ENCODE peak calls at places on chromosomes 11 and 22, in ten cellular contexts. Z is psoas muscle, Y is foreskin keratinocyte, J is colonic mucosa, L is nephron progenitor cell, P is GM12864, I is Calu3, X is HFFc6, H is esophagus squamous epithelium, O is transverse colon. C is an unnamed sample.

GRCh38 chr11:75566763-75567279 is 4.8 kb downstream of the SERPINH1 start:
- DNase-seq in Z (no peak), Y (no peak), J (no peak), L (no peak), P (no peak), I (no peak), X (no peak), H (no peak), O (no peak), C (no peak)

GRCh38 chr11:109037856-109038780 is 373.2 kb downstream of the DDX10 start:
- DNase-seq in Z (no peak), Y (peak; percentile 76), J (no peak), L (no peak), P (no peak), I (no peak), X (peak; percentile 83), H (no peak), O (no peak), C (peak; percentile 37)

GRCh38 chr22:44080936-44081853 is 57.1 kb downstream of the PARVB start:
- DNase-seq in Z (peak; percentile 69), Y (peak; percentile 25), J (peak; percentile 66), L (peak; percentile 81), P (peak; percentile 21), I (peak; percentile 75), X (peak; percentile 58), H (no peak), O (peak; percentile 75), C (peak; percentile 39)

GRCh38 chr11:62358273-62358672 is 21.0 kb downstream of the ASRGL1 start:
- DNase-seq in Z (no peak), Y (no peak), J (no peak), L (no peak), P (no peak), I (no peak), X (no peak), H (no peak), O (no peak), C (no peak)

GRCh38 chr11:57269580-57270021 is 32.6 kb upstream of the APLNR start:
- DNase-seq in Z (no peak), Y (no peak), J (no peak), L (no peak), P (no peak), I (no peak), X (peak; percentile 23), H (no peak), O (no peak), C (no peak)

GRCh38 chr22:35258144-35258988 is 1.1 kb downstream of the HMGXB4 start:
- DNase-seq in Z (no peak), Y (peak; percentile 22), J (peak; percentile 36), L (peak; percentile 49), P (no peak), I (peak; percentile 7), X (no peak), H (no peak), O (peak; percentile 17), C (no peak)

GRCh38 chr11:102472127-102472526 is 19.6 kb upstream of the TMEM123 start:
- DNase-seq in Z (no peak), Y (no peak), J (no peak), L (no peak), P (no peak), I (no peak), X (no peak), H (no peak), O (no peak), C (no peak)

GRCh38 chr22:45891021-45891421 is 85.9 kb downstream of the WNT7B start:
- DNase-seq in Z (peak; percentile 6), Y (no peak), J (no peak), L (no peak), P (no peak), I (no peak), X (no peak), H (no peak), O (no peak), C (no peak)

GRCh38 chr11:86571273-86571948 is 101.0 kb downstream of the ME3 start:
- DNase-seq in Z (no peak), Y (peak; percentile 35), J (peak; percentile 70), L (peak; percentile 32), P (no peak), I (peak; percentile 22), X (no peak), H (no peak), O (peak; percentile 53), C (no peak)

GRCh38 chr11:93903989-93904388 is 53.6 kb upstream of the VSTM5 start:
- DNase-seq in Z (no peak), Y (peak; percentile 23), J (no peak), L (no peak), P (no peak), I (no peak), X (no peak), H (no peak), O (no peak), C (no peak)

GRCh38 chr11:132631956-132632355 is 900.3 kb downstream of the OPCML start:
- DNase-seq in Z (no peak), Y (no peak), J (no peak), L (no peak), P (no peak), I (no peak), X (peak; percentile 7), H (no peak), O (no peak), C (no peak)

GRCh38 chr22:30045001-30045887 is 35.0 kb upstream of the HORMAD2 start:
- DNase-seq in Z (no peak), Y (no peak), J (no peak), L (no peak), P (no peak), I (no peak), X (no peak), H (no peak), O (no peak), C (no peak)

GRCh38 chr11:64742940-64743590 is 877 bp downstream of the RASGRP2 start:
- DNase-seq in Z (peak; percentile 87), Y (peak; percentile 16), J (peak; percentile 74), L (peak; percentile 75), P (no peak), I (peak; percentile 83), X (no peak), H (no peak), O (peak; percentile 80), C (no peak)

GRCh38 chr22:23383491-23384450 is 196.3 kb downstream of the IGLL1 start:
- DNase-seq in Z (no peak), Y (no peak), J (no peak), L (peak; percentile 52), P (no peak), I (no peak), X (no peak), H (no peak), O (no peak), C (no peak)

GRCh38 chr11:132685174-132685611 is 847.1 kb downstream of the OPCML start:
- DNase-seq in Z (no peak), Y (peak; percentile 47), J (no peak), L (no peak), P (no peak), I (no peak), X (peak; percentile 77), H (no peak), O (no peak), C (peak; percentile 2)

GRCh38 chr11:45791524-45791923 is 13.4 kb upstream of the SLC35C1 start:
- DNase-seq in Z (no peak), Y (no peak), J (no peak), L (no peak), P (no peak), I (no peak), X (no peak), H (no peak), O (no peak), C (no peak)

GRCh38 chr11:45313211-45313865 is 27.2 kb upstream of the SYT13 start:
- DNase-seq in Z (no peak), Y (no peak), J (no peak), L (no peak), P (no peak), I (no peak), X (no peak), H (no peak), O (no peak), C (no peak)

GRCh38 chr11:66280428-66280827 is 2.5 kb downstream of the CNIH2 start:
- DNase-seq in Z (no peak), Y (no peak), J (no peak), L (no peak), P (no peak), I (no peak), X (no peak), H (no peak), O (no peak), C (no peak)

GRCh38 chr11:76592025-76592914 is 78.3 kb downstream of the LRRC32 start:
- DNase-seq in Z (no peak), Y (no peak), J (peak; percentile 68), L (no peak), P (no peak), I (no peak), X (no peak), H (no peak), O (no peak), C (no peak)

DNA sequence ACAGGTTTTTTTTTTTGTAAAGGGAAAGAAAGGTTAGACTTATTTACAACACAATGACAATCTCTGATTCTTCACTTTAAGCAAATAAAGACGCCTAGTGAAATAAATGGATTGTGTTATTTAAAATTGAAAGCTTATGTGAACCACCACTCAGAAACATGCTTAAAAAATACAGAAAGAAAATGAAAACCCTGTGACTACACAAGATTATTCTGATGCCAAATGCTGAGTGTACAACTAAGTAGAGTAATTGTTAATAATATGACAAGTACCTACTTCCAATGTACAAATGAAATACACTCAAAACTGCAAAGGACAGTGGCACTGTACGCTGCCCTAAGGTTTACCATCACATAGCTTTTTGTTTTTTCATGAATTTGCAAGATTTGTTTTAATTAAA is 1.0 kb downstream of the BLID start:
- DNase-seq in Z (no peak), Y (no peak), J (no peak), L (no peak), P (no peak), I (no peak), X (no peak), H (no peak), O (no peak), C (no peak)
- TF ChIP-seq CTCF in Z (no peak), Y (no peak), J (no peak), L (no peak), P (no peak), I (no peak), X (no peak), H (no peak), O (no peak), C (no peak)

GRCh38 chr22:26797910-26798309 is 140.5 kb downstream of the MIAT start:
- DNase-seq in Z (no peak), Y (no peak), J (no peak), L (no peak), P (no peak), I (no peak), X (no peak), H (no peak), O (no peak), C (no peak)
- TF ChIP-seq CTCF in Z (no peak), Y (peak; percentile 24), J (no peak), L (no peak), P (no peak), I (no peak), X (peak; percentile 37), H (no peak), O (no peak), C (no peak)

GRCh38 chr11:2221591-2221990 is 48.8 kb downstream of the ASCL2 start:
- DNase-seq in Z (no peak), Y (no peak), J (no peak), L (no peak), P (no peak), I (no peak), X (no peak), H (no peak), O (no peak), C (no peak)
- TF ChIP-seq CTCF in Z (no peak), Y (no peak), J (no peak), L (no peak), P (no peak), I (no peak), X (no peak), H (no peak), O (no peak), C (no peak)

GRCh38 chr11:11659567-11660341 is 37.9 kb upstream of the GALNT18 start:
- DNase-seq in Z (no peak), Y (peak; percentile 11), J (no peak), L (no peak), P (no peak), I (no peak), X (no peak), H (no peak), O (no peak), C (no peak)
- TF ChIP-seq CTCF in Z (no peak), Y (peak; percentile 23), J (no peak), L (peak; percentile 16), P (peak; percentile 49), I (no peak), X (peak; percentile 31), H (peak; percentile 22), O (no peak), C (no peak)